ENCODE peak calls at places on chromosomes 13 and 19, in ten cellular contexts. J is M059J; E is stomach; Z is stimulated activated naive CD8-positive, alpha-beta T cell treated with anti-CD3 and anti-CD28 coated beads, Interleukin-15, amount 100 ng/mL, for 72 hours; R is nephron progenitor cell; U is adrenal gland; M is NCI-H774; N is mammary epithelial cell; T is non-pigmented ciliary epithelial cell; B is AG20443. I is an unnamed sample.

GRCh38 chr19:51724543-51724942 is 752 bp upstream of the HAS1 start:
- DNase-seq in J (no peak), E (no peak), Z (no peak), R (no peak), U (no peak), M (no peak), N (no peak), T (no peak), B (peak), I (peak)

GRCh38 chr19:38667552-38668205 is 20.2 kb downstream of the ACTN4 start:
- DNase-seq in J (peak), E (no peak), Z (no peak), R (no peak), U (peak), M (no peak), N (no peak), T (peak), B (no peak), I (peak)

GRCh38 chr13:79631260-79631659 is 150.3 kb downstream of the NDFIP2 start:
- DNase-seq in J (peak), E (no peak), Z (no peak), R (no peak), U (peak), M (no peak), N (peak), T (peak), B (peak), I (peak)

GRCh38 chr19:54421169-54421516 is 5.9 kb downstream of the TTYH1 start:
- DNase-seq in J (no peak), E (no peak), Z (no peak), R (no peak), U (no peak), M (no peak), N (no peak), T (no peak), B (no peak), I (no peak)

GRCh38 chr13:48828962-48829405 is 146.7 kb upstream of the FNDC3A start:
- DNase-seq in J (peak), E (no peak), Z (peak), R (no peak), U (no peak), M (peak), N (peak), T (no peak), B (no peak), I (peak)

GRCh38 chr13:73141292-73141771 is 82.5 kb downstream of the KLF5 start:
- DNase-seq in J (peak), E (peak), Z (no peak), R (no peak), U (no peak), M (no peak), N (no peak), T (no peak), B (no peak), I (no peak)

GRCh38 chr13:82654143-82654542 is 1228.1 kb downstream of the SLITRK1 start:
- DNase-seq in J (no peak), E (no peak), Z (no peak), R (no peak), U (no peak), M (no peak), N (no peak), T (no peak), B (no peak), I (no peak)

GRCh38 chr13:65314008-65314407 is 1916.1 kb downstream of the PCDH9 start:
- DNase-seq in J (no peak), E (no peak), Z (no peak), R (no peak), U (no peak), M (no peak), N (no peak), T (no peak), B (no peak), I (no peak)

GRCh38 chr13:35914662-35915061 is 216.5 kb downstream of the DCLK1 start:
- DNase-seq in J (no peak), E (no peak), Z (no peak), R (no peak), U (no peak), M (no peak), N (no peak), T (no peak), B (peak), I (no peak)

GRCh38 chr13:112060899-112061366 is 6.0 kb upstream of the SOX1 start:
- DNase-seq in J (no peak), E (no peak), Z (no peak), R (peak), U (no peak), M (no peak), N (no peak), T (no peak), B (no peak), I (no peak)

GRCh38 chr13:31965361-31966066 is 66.1 kb upstream of the FRY start:
- DNase-seq in J (peak), E (no peak), Z (no peak), R (no peak), U (no peak), M (no peak), N (peak), T (peak), B (peak), I (peak)

GRCh38 chr19:46821512-46822359 is 28.9 kb downstream of the AP2S1 start:
- DNase-seq in J (no peak), E (no peak), Z (peak), R (no peak), U (no peak), M (no peak), N (no peak), T (no peak), B (peak), I (no peak)

GRCh38 chr13:47081246-47081645 is 184.4 kb upstream of the HTR2A start:
- DNase-seq in J (no peak), E (no peak), Z (no peak), R (no peak), U (no peak), M (no peak), N (no peak), T (no peak), B (no peak), I (no peak)

GRCh38 chr13:25775986-25776385 is 275.8 kb downstream of the SHISA2 start:
- DNase-seq in J (no peak), E (no peak), Z (no peak), R (no peak), U (no peak), M (no peak), N (no peak), T (no peak), B (no peak), I (no peak)

GRCh38 chr13:25678398-25678797 is 306.6 kb downstream of the ATP8A2 start:
- DNase-seq in J (no peak), E (peak), Z (no peak), R (no peak), U (no peak), M (no peak), N (no peak), T (no peak), B (no peak), I (no peak)

GRCh38 chr19:22532388-22533310 is 101.5 kb upstream of the ZNF492 start:
- DNase-seq in J (no peak), E (no peak), Z (no peak), R (no peak), U (peak), M (no peak), N (no peak), T (no peak), B (no peak), I (no peak)

GRCh38 chr19:17872251-17873001 is 681 bp downstream of the SLC5A5 start:
- DNase-seq in J (no peak), E (no peak), Z (peak), R (no peak), U (no peak), M (no peak), N (no peak), T (no peak), B (no peak), I (no peak)

GRCh38 chr13:104132849-104133248 is 1066.6 kb upstream of the SLC10A2 start:
- DNase-seq in J (no peak), E (no peak), Z (no peak), R (no peak), U (no peak), M (no peak), N (no peak), T (no peak), B (no peak), I (no peak)

GRCh38 chr13:102710261-102710679 is 15.4 kb upstream of the METTL21C start:
- DNase-seq in J (no peak), E (no peak), Z (no peak), R (no peak), U (no peak), M (no peak), N (no peak), T (no peak), B (peak), I (peak)

GRCh38 chr19:46077815-46078167 is 37.0 kb upstream of the IGFL4 start:
- DNase-seq in J (no peak), E (no peak), Z (no peak), R (no peak), U (no peak), M (no peak), N (no peak), T (no peak), B (no peak), I (no peak)

GRCh38 chr13:60482012-60482411 is 85.0 kb downstream of the TDRD3 start:
- DNase-seq in J (no peak), E (no peak), Z (peak), R (no peak), U (no peak), M (no peak), N (peak), T (no peak), B (no peak), I (peak)

GRCh38 chr19:19406878-19407639 is 1.6 kb downstream of the GATAD2A start:
- DNase-seq in J (peak), E (peak), Z (peak), R (no peak), U (peak), M (no peak), N (peak), T (no peak), B (no peak), I (peak)

GRCh38 chr19:6970478-6970877 is 50.8 kb downstream of the MBD3L2B start:
- DNase-seq in J (no peak), E (no peak), Z (no peak), R (no peak), U (peak), M (no peak), N (no peak), T (no peak), B (no peak), I (no peak)

GRCh38 chr19:48492925-48493717 is 18.5 kb downstream of the LMTK3 start:
- DNase-seq in J (peak), E (peak), Z (peak), R (peak), U (peak), M (peak), N (peak), T (peak), B (peak), I (peak)

GRCh38 chr13:41458187-41458938 is 1.0 kb downstream of the RGCC start:
- DNase-seq in J (peak), E (peak), Z (peak), R (peak), U (peak), M (no peak), N (peak), T (no peak), B (peak), I (peak)

GRCh38 chr19:37953576-37954303 is 46.7 kb downstream of the SIPA1L3 start:
- DNase-seq in J (peak), E (no peak), Z (no peak), R (no peak), U (no peak), M (no peak), N (no peak), T (no peak), B (peak), I (no peak)

GRCh38 chr13:30580852-30581502 is 36.7 kb upstream of the USPL1 start:
- DNase-seq in J (peak), E (no peak), Z (no peak), R (no peak), U (peak), M (no peak), N (peak), T (no peak), B (no peak), I (peak)

GRCh38 chr19:45568732-45569131 is 15.9 kb downstream of the OPA3 start:
- DNase-seq in J (peak), E (no peak), Z (no peak), R (no peak), U (no peak), M (no peak), N (peak), T (no peak), B (peak), I (peak)

GRCh38 chr13:31444266-31444862 is 244.6 kb downstream of the B3GLCT start:
- DNase-seq in J (no peak), E (no peak), Z (no peak), R (no peak), U (no peak), M (no peak), N (no peak), T (no peak), B (no peak), I (no peak)

GRCh38 chr19:19571387-19571786 is 33.3 kb downstream of the CILP2 start:
- DNase-seq in J (no peak), E (no peak), Z (no peak), R (no peak), U (no peak), M (no peak), N (no peak), T (no peak), B (no peak), I (no peak)

GRCh38 chr13:30049692-30050091 is 199.3 kb upstream of the UBL3 start:
- DNase-seq in J (peak), E (no peak), Z (no peak), R (no peak), U (no peak), M (no peak), N (peak), T (no peak), B (no peak), I (peak)

GRCh38 chr13:111577956-111578595 is 257.6 kb downstream of the TEX29 start:
- DNase-seq in J (no peak), E (no peak), Z (no peak), R (no peak), U (no peak), M (peak), N (no peak), T (no peak), B (no peak), I (no peak)

GRCh38 chr13:44212633-44213387 is 160.8 kb upstream of the SERP2 start:
- DNase-seq in J (no peak), E (no peak), Z (no peak), R (no peak), U (no peak), M (no peak), N (no peak), T (no peak), B (peak), I (no peak)

I was measured in epithelial cell of esophagus.